ENCODE peak calls at places on chromosomes 3 and 15, in seven cellular contexts. I is lower lobe of right lung; Q is AG09319; S is osteocyte; G is CD8-positive, alpha-beta T cell; W is fibroblast of pulmonary artery; E is foreskin fibroblast. M is an unnamed sample.

GRCh38 chr3:43838877-43839276 is 148.1 kb downstream of the ABHD5 start:
- DNase-seq in Q (no peak), W (no peak), E (no peak), S (no peak), G (no peak), I (no peak), M (no peak)

GRCh38 chr3:72186485-72186864 is 401.5 kb upstream of the PROK2 start:
- DNase-seq in Q (no peak), S (no peak), G (no peak), E (peak), W (peak), I (no peak), M (peak)

GRCh38 chr3:21463319-21463718 is 287.7 kb downstream of the ZNF385D start:
- DNase-seq in Q (no peak), G (no peak), E (no peak), W (no peak), S (no peak), I (no peak), M (no peak)

GRCh38 chr15:52680041-52680391 is 828 bp upstream of the ATOSA start:
- DNase-seq in Q (no peak), G (no peak), W (peak), E (peak), I (no peak), S (no peak), M (peak)

GRCh38 chr15:67201136-67201535 is 53.3 kb downstream of the AAGAB start:
- DNase-seq in W (no peak), S (no peak), I (no peak), G (no peak), Q (no peak), E (no peak), M (no peak)

GRCh38 chr15:90648137-90649070 is 68.7 kb upstream of the BLM start:
- DNase-seq in E (peak), Q (peak), G (peak), I (peak), S (no peak), W (peak), M (peak)

GRCh38 chr15:94929282-94929681 is 697.9 kb downstream of the MCTP2 start:
- DNase-seq in E (no peak), S (no peak), G (no peak), I (no peak), W (no peak), Q (no peak), M (no peak)

GRCh38 chr3:182713743-182714517 is 79.4 kb upstream of the ATP11B start:
- DNase-seq in S (no peak), G (no peak), W (peak), I (no peak), Q (peak), E (peak), M (peak)

GRCh38 chr3:121961283-121961682 is 60.8 kb downstream of the ILDR1 start:
- DNase-seq in E (no peak), W (no peak), S (no peak), Q (no peak), G (no peak), I (no peak), M (no peak)

GRCh38 chr3:9468460-9468859 is 71.0 kb downstream of the SETD5 start:
- DNase-seq in S (no peak), I (no peak), Q (no peak), E (no peak), W (no peak), G (no peak), M (peak)

GRCh38 chr3:50010959-50011358 is 71.0 kb downstream of the RBM6 start:
- DNase-seq in E (peak), G (no peak), I (no peak), W (no peak), S (no peak), Q (no peak), M (peak)

GRCh38 chr3:64488938-64489337 is 198.9 kb downstream of the ADAMTS9 start:
- DNase-seq in G (no peak), W (no peak), S (no peak), E (no peak), Q (no peak), I (no peak), M (no peak)

GRCh38 chr3:15896500-15896899 is 98.7 kb upstream of the ANKRD28 start:
- DNase-seq in S (no peak), Q (no peak), G (no peak), E (no peak), I (no peak), W (no peak), M (no peak)

GRCh38 chr3:179957264-179957845 is 79.4 kb downstream of the PEX5L start:
- DNase-seq in W (no peak), G (no peak), S (no peak), Q (no peak), E (no peak), I (no peak), M (no peak)

GRCh38 chr15:39472661-39473657 is 107.9 kb upstream of the THBS1 start:
- DNase-seq in I (peak), W (peak), E (peak), G (no peak), S (no peak), Q (peak), M (peak)

GRCh38 chr3:171646357-171647133 is 163.7 kb downstream of the PLD1 start:
- DNase-seq in E (peak), Q (peak), W (peak), I (no peak), S (no peak), G (no peak), M (no peak)

GRCh38 chr15:50222181-50222580 is 40.2 kb downstream of the SLC27A2 start:
- DNase-seq in Q (no peak), W (no peak), S (no peak), G (no peak), E (no peak), I (no peak), M (no peak)

GRCh38 chr15:66651913-66652642 is 50.0 kb upstream of the SMAD6 start:
- DNase-seq in S (no peak), E (no peak), W (no peak), G (no peak), Q (no peak), I (no peak), M (no peak)

GRCh38 chr3:120404876-120405275 is 45.9 kb downstream of the FSTL1 start:
- DNase-seq in E (no peak), S (no peak), G (no peak), Q (no peak), I (no peak), W (no peak), M (peak)

GRCh38 chr3:144363856-144364255 is 392.2 kb downstream of the DIPK2A start:
- DNase-seq in Q (no peak), I (no peak), G (no peak), E (peak), S (no peak), W (no peak), M (peak)

GRCh38 chr15:40059821-40060220 is 20.8 kb upstream of the SRP14 start:
- DNase-seq in I (no peak), G (no peak), E (no peak), Q (no peak), S (no peak), W (no peak), M (no peak)

GRCh38 chr15:88624156-88624970 is 3.2 kb downstream of the AEN start:
- DNase-seq in W (peak), Q (no peak), E (no peak), I (no peak), G (peak), S (no peak), M (no peak)
- TF ChIP-seq CTCF in W (peak), Q (peak), E (peak), I (peak), G (peak), S (peak), M (peak)

GRCh38 chr3:52240059-52240885 is 1.3 kb upstream of the TWF2 start:
- DNase-seq in I (peak), G (no peak), S (no peak), W (peak), Q (peak), E (peak), M (peak)
- TF ChIP-seq CTCF in I (no peak), G (no peak), S (no peak), W (peak), Q (no peak), E (no peak), M (peak)

DNA sequence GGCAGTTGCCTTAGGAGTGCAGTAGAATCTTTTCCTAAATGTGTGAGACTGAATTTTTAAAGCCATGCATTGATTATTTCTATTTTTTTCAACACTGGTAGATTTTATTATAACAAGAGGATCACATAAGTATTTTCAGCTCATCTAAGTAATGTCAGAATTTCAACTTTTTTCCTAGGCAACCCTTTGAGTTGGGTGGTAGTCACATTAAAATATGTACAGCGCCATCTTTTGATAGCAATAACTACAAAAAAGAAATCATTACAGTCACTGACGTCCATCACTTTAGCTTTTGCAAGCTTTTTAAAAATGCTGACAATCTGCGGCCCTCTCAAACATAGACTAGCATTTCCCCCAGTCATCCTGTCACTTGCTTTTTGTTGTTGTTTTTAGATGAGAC is 384.2 kb upstream of the KCNMB2 start:
- DNase-seq in E (no peak), G (no peak), Q (no peak), W (no peak), S (no peak), I (no peak), M (no peak)
- TF ChIP-seq CTCF in E (no peak), G (no peak), Q (no peak), W (no peak), S (peak), I (no peak), M (no peak)

GRCh38 chr15:26214290-26214689 is 351.2 kb upstream of the ATP10A start:
- DNase-seq in E (no peak), I (no peak), G (no peak), S (no peak), Q (no peak), W (no peak), M (no peak)
- TF ChIP-seq CTCF in E (no peak), I (no peak), G (no peak), S (no peak), Q (no peak), W (no peak), M (no peak)

GRCh38 chr3:129482721-129483120 is 42.7 kb downstream of the IFT122 start:
- DNase-seq in I (no peak), Q (no peak), W (no peak), E (no peak), G (no peak), S (no peak), M (no peak)
- TF ChIP-seq CTCF in I (no peak), Q (no peak), W (peak), E (no peak), G (no peak), S (peak), M (peak)

M was measured in brain microvascular endothelial cell.